ENCODE peak calls at places on chromosomes 13 and 19, in four cellular contexts. R, L, Y and E are unnamed samples.

GRCh38 chr19:47518139-47518538 is 3.3 kb upstream of the NAPA start:
- DNase-seq in R (no peak), L (no peak), Y (peak), E (no peak)

GRCh38 chr13:40315416-40316064 is 350.9 kb downstream of the FOXO1 start:
- DNase-seq in R (no peak), L (no peak), Y (no peak), E (no peak)

GRCh38 chr19:47155141-47155540 is 24.5 kb downstream of the SAE1 start:
- DNase-seq in Y (no peak), R (no peak), L (no peak), E (no peak)

GRCh38 chr13:51532736-51533197 is 51.5 kb upstream of the WDFY2 start:
- DNase-seq in Y (no peak), L (no peak), R (no peak), E (no peak)

GRCh38 chr13:25939961-25940687 is 111.7 kb downstream of the SHISA2 start:
- DNase-seq in R (no peak), Y (no peak), L (no peak), E (no peak)

GRCh38 chr19:49847731-49848696 is 2.9 kb upstream of the PTOV1 start:
- DNase-seq in L (peak), Y (no peak), R (no peak), E (no peak)

GRCh38 chr19:17764348-17764747 is 13.1 kb downstream of the FCHO1 start:
- DNase-seq in Y (no peak), L (no peak), R (no peak), E (no peak)

GRCh38 chr13:111395511-111396393 is 75.3 kb downstream of the TEX29 start:
- DNase-seq in R (no peak), L (no peak), Y (no peak), E (no peak)

GRCh38 chr19:28039677-28040381 is 1173.1 kb downstream of the UQCRFS1 start:
- DNase-seq in Y (no peak), L (no peak), R (no peak), E (no peak)

GRCh38 chr19:17479325-17479791 is 9.0 kb downstream of the SLC27A1 start:
- DNase-seq in L (no peak), R (no peak), Y (no peak), E (no peak)

GRCh38 chr19:17739121-17739875 is 12.0 kb upstream of the FCHO1 start:
- DNase-seq in L (peak), Y (peak), R (no peak), E (no peak)

GRCh38 chr19:30362156-30362754 is 9.9 kb upstream of the ZNF536 start:
- DNase-seq in Y (no peak), L (no peak), R (no peak), E (no peak)

GRCh38 chr13:60009300-60010248 is 154.2 kb downstream of the DIAPH3 start:
- DNase-seq in R (no peak), Y (no peak), L (no peak), E (no peak)

GRCh38 chr19:17522988-17523872 is 11.8 kb downstream of the PGLS start:
- DNase-seq in L (no peak), R (no peak), Y (peak), E (no peak)

GRCh38 chr13:85500716-85501256 is 298.4 kb downstream of the SLITRK6 start:
- DNase-seq in R (no peak), L (no peak), Y (no peak), E (no peak)

GRCh38 chr19:44867578-44867977 is 21.5 kb downstream of the NECTIN2 start:
- DNase-seq in R (no peak), Y (no peak), L (no peak), E (no peak)

GRCh38 chr19:48182434-48182833 is 12.0 kb downstream of the ZSWIM9 start:
- DNase-seq in R (no peak), Y (no peak), L (no peak), E (no peak)

GRCh38 chr13:77596777-77597176 is 61.3 kb downstream of the SCEL start:
- DNase-seq in Y (no peak), L (no peak), R (no peak), E (no peak)

GRCh38 chr13:93231867-93232266 is 5.3 kb downstream of the GPC6 start:
- DNase-seq in L (no peak), Y (no peak), R (peak), E (no peak)

GRCh38 chr19:1989513-1990229 is 25.8 kb downstream of the BTBD2 start:
- DNase-seq in L (no peak), R (no peak), Y (no peak), E (no peak)

GRCh38 chr19:4140237-4140711 is 13.2 kb upstream of the CREB3L3 start:
- DNase-seq in Y (no peak), R (peak), L (peak), E (peak)

GRCh38 chr19:54179921-54180452 is 7.0 kb upstream of the TMC4 start:
- DNase-seq in Y (no peak), R (peak), L (no peak), E (peak)

GRCh38 chr13:100395698-100396373 is 192.8 kb downstream of the GGACT start:
- DNase-seq in L (no peak), Y (no peak), R (no peak), E (no peak)

GRCh38 chr19:3041756-3042517 is 12.9 kb upstream of the TLE2 start:
- DNase-seq in Y (no peak), L (peak), R (no peak), E (no peak)

GRCh38 chr19:43780706-43781525 is at the start of gene KCNN4:
- DNase-seq in R (no peak), Y (no peak), L (peak), E (no peak)

GRCh38 chr13:47474326-47474725 is 526.7 kb downstream of the SUCLA2 start:
- DNase-seq in L (no peak), R (no peak), Y (no peak), E (no peak)
- TF ChIP-seq FOXK2 in L (no peak), R (no peak), Y (no peak), E (no peak)

GRCh38 chr19:5586300-5587070 is 18.7 kb upstream of the TINCR start:
- DNase-seq in Y (no peak), R (no peak), L (no peak), E (no peak)
- TF ChIP-seq FOXK2 in Y (no peak), R (no peak), L (no peak), E (no peak)

GRCh38 chr13:46119883-46120614 is 15.2 kb upstream of the CPB2 start:
- DNase-seq in L (peak), R (no peak), Y (no peak), E (peak)
- TF ChIP-seq FOXK2 in L (no peak), R (no peak), Y (no peak), E (no peak)

DNA sequence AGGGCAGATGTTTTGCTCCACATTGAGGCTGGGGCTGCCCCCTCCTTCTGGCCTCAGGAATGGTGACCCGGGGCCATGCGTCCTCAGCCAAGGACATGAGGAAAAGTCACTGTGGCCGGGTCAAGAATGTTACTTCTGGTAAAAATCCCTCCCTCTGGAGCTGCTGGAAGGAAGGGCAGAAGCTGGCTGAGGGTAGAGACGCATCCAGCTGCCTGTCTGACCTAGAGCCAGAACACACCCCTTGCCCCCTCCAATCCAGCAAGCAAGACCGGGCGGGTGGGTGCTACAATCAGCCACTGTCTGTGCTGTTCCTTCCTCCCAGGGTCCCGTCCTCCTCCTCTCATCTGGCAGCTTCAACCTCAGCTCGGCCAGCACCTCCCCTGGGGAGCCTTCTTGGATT is 59.0 kb downstream of the PTPRS start:
- DNase-seq in R (no peak), L (no peak), Y (no peak), E (no peak)
- TF ChIP-seq FOXK2 in R (no peak), L (no peak), Y (no peak), E (no peak)